ENCODE peak calls at places on chromosomes 3 and 15, in ten cellular contexts. E is fibroblast of pulmonary artery, D is RWPE2, Y is SK-N-SH, L is GM20000, A is cardiac muscle cell, X is GM13976, F is WERI-Rb-1, J is AG09319, N is PC-9. U is an unnamed sample.

GRCh38 chr3:188760408-188760807 is 411.4 kb upstream of the TPRG1 start:
- DNase-seq in E (peak), D (no peak), Y (no peak), L (no peak), A (no peak), X (no peak), F (no peak), J (no peak), N (no peak), U (no peak)

GRCh38 chr15:75727851-75728715 is 15.4 kb upstream of the CSPG4 start:
- DNase-seq in E (peak), D (peak), Y (peak), L (no peak), A (peak), X (peak), F (peak), J (no peak), N (peak), U (no peak)

GRCh38 chr3:72818092-72818721 is 30.0 kb downstream of the SHQ1 start:
- DNase-seq in E (peak), D (no peak), Y (peak), L (no peak), A (peak), X (no peak), F (peak), J (peak), N (peak), U (no peak)

GRCh38 chr3:13519392-13519791 is 29.5 kb upstream of the FBLN2 start:
- DNase-seq in E (no peak), D (no peak), Y (no peak), L (no peak), A (no peak), X (no peak), F (peak), J (no peak), N (no peak), U (no peak)

GRCh38 chr3:16816048-16816780 is 68.5 kb upstream of the PLCL2 start:
- DNase-seq in E (no peak), D (no peak), Y (no peak), L (peak), A (no peak), X (peak), F (no peak), J (no peak), N (no peak), U (peak)

GRCh38 chr15:60528530-60528929 is 49.6 kb upstream of the ICE2 start:
- DNase-seq in E (peak), D (no peak), Y (no peak), L (peak), A (no peak), X (no peak), F (no peak), J (no peak), N (no peak), U (no peak)

GRCh38 chr15:84962975-84963374 is 18.7 kb upstream of the PDE8A start:
- DNase-seq in E (no peak), D (no peak), Y (no peak), L (no peak), A (no peak), X (no peak), F (no peak), J (no peak), N (peak), U (no peak)

GRCh38 chr3:12127366-12127765 is 31.3 kb downstream of the TIMP4 start:
- DNase-seq in E (no peak), D (no peak), Y (no peak), L (no peak), A (no peak), X (no peak), F (no peak), J (no peak), N (no peak), U (no peak)

GRCh38 chr3:117408811-117409210 is 699.2 kb downstream of the TUSC7 start:
- DNase-seq in E (peak), D (no peak), Y (no peak), L (no peak), A (no peak), X (no peak), F (no peak), J (peak), N (no peak), U (no peak)

GRCh38 chr3:193777524-193777923 is 184.5 kb downstream of the OPA1 start:
- DNase-seq in E (no peak), D (no peak), Y (no peak), L (no peak), A (no peak), X (no peak), F (no peak), J (no peak), N (no peak), U (no peak)

GRCh38 chr3:11845661-11846060 is 1.0 kb downstream of the TAMM41 start:
- DNase-seq in E (no peak), D (no peak), Y (no peak), L (peak), A (no peak), X (peak), F (no peak), J (no peak), N (no peak), U (peak)

GRCh38 chr3:167406876-167407492 is 26.9 kb upstream of the ZBBX start:
- DNase-seq in E (peak), D (no peak), Y (peak), L (peak), A (peak), X (no peak), F (peak), J (no peak), N (peak), U (no peak)

GRCh38 chr3:134536760-134537159 is 50.9 kb downstream of the CEP63 start:
- DNase-seq in E (no peak), D (no peak), Y (no peak), L (no peak), A (no peak), X (no peak), F (no peak), J (no peak), N (no peak), U (no peak)
- TF ChIP-seq CTCF in E (no peak), D (no peak), Y (no peak), L (no peak), A (no peak), X (no peak), F (no peak), J (no peak), N (no peak), U (no peak)

GRCh38 chr15:67303490-67304363 is 49.1 kb downstream of the IQCH start:
- DNase-seq in E (peak), D (no peak), Y (peak), L (peak), A (peak), X (peak), F (no peak), J (no peak), N (no peak), U (peak)
- TF ChIP-seq CTCF in E (peak), D (peak), Y (peak), L (peak), A (peak), X (peak), F (no peak), J (peak), N (peak), U (peak)

GRCh38 chr3:163916596-163917560 is 1161.4 kb downstream of the SI start:
- DNase-seq in E (no peak), D (no peak), Y (peak), L (no peak), A (no peak), X (no peak), F (peak), J (no peak), N (no peak), U (no peak)
- TF ChIP-seq CTCF in E (no peak), D (peak), Y (no peak), L (no peak), A (no peak), X (no peak), F (peak), J (no peak), N (peak), U (no peak)

GRCh38 chr3:143831208-143831607 is 17.1 kb downstream of the SLC9A9 start:
- DNase-seq in E (peak), D (no peak), Y (no peak), L (no peak), A (no peak), X (no peak), F (no peak), J (no peak), N (peak), U (no peak)
- TF ChIP-seq CTCF in E (no peak), D (no peak), Y (no peak), L (no peak), A (no peak), X (no peak), F (no peak), J (no peak), N (no peak), U (no peak)

GRCh38 chr3:48086736-48087470 is 70.7 kb upstream of the MAP4 start:
- DNase-seq in E (peak), D (no peak), Y (no peak), L (no peak), A (no peak), X (no peak), F (no peak), J (no peak), N (no peak), U (no peak)

GRCh38 chr3:48092270-48092669 is 76.1 kb upstream of the MAP4 start:
- DNase-seq in E (no peak), D (no peak), Y (no peak), L (no peak), A (no peak), X (no peak), F (no peak), J (no peak), N (no peak), U (no peak)

GRCh38 chr3:48088749-48089466 is 72.7 kb upstream of the MAP4 start:
- DNase-seq in E (peak), D (peak), Y (peak), L (peak), A (peak), X (peak), F (peak), J (peak), N (peak), U (peak)

GRCh38 chr3:48088056-48088748 is 72.0 kb upstream of the MAP4 start:
- DNase-seq in E (no peak), D (no peak), Y (peak), L (peak), A (peak), X (peak), F (peak), J (no peak), N (peak), U (no peak)

GRCh38 chr3:48090166-48090939 is 74.1 kb upstream of the MAP4 start:
- DNase-seq in E (no peak), D (no peak), Y (no peak), L (no peak), A (no peak), X (no peak), F (no peak), J (no peak), N (no peak), U (no peak)
- TF ChIP-seq CTCF in E (no peak), D (no peak), Y (no peak), L (no peak), A (no peak), X (no peak), F (no peak), J (no peak), N (no peak), U (no peak)

DNA sequence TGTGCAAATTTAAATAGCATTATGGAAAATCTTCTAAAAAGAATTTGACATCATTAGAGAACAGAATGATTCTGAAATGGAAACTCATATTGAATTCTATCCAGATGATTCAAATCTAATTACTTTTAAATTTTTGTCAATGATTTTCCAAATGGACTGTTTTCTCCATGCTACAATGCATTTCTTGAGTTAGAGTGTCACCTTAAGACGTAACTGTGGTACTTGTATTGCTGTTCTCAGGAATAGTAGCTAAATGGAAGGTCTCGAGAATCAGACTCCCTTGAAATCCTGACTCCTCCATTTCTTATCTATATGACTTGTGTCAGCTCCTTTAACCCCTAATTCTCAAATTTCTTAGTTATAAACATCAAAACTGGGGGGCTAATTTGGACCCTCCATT is 102.3 kb downstream of the P2RY1 start:
- DNase-seq in E (peak), D (no peak), Y (no peak), L (no peak), A (no peak), X (no peak), F (no peak), J (no peak), N (no peak), U (no peak)
- TF ChIP-seq CTCF in E (peak), D (no peak), Y (no peak), L (no peak), A (peak), X (no peak), F (no peak), J (peak), N (no peak), U (no peak)

GRCh38 chr3:139202226-139202958 is 141.4 kb upstream of the MRPS22 start:
- DNase-seq in E (no peak), D (no peak), Y (peak), L (peak), A (peak), X (peak), F (peak), J (no peak), N (peak), U (peak)
- TF ChIP-seq CTCF in E (no peak), D (no peak), Y (no peak), L (peak), A (no peak), X (no peak), F (peak), J (no peak), N (no peak), U (peak)

DNA sequence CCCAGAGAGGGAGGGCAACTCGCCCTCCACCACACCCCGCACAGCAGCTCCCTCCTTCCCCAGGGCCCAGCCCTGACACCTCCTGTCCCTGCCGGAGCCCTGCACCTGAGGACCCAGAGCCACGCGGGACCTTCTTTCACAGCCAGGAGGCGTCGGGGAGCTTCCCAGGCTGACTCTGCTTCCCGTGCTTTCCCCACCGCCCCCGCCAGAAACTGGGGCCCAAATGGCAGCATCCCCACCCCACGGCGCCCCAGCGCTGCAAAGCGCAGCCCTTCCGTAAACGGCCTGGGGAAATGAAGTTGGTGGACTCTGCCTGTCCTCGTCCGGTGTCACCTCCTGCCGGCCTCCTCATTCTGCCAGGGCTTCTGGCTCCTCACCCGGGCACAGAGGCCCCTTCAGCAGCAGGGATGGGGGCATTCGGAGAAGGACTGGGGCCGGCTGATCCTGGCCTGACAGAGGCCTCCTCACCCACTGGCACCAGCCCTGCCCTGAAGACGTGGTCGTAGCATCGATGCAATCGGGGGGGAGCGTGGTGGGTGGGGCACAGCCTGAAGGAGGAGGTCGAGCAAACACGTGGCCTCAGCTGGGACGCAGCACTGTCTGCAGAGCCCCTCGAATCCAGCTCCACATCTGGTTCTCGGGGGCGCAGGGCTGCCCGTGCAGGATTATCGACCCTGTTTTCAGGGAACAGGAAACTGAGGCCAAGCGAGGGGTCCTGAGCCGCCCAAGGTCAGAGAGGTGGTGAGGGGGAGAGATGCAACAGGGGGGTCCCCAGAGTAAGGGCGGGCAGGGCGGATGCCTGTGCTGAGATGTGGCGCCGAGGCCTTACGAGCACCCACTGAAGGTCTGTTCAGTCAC is 235.4 kb downstream of the XXYLT1 start:
- DNase-seq in E (no peak), D (no peak), Y (peak), L (no peak), A (no peak), X (peak), F (peak), J (no peak), N (no peak), U (no peak)
- TF ChIP-seq CTCF in E (peak), D (no peak), Y (peak), L (no peak), A (peak), X (no peak), F (peak), J (no peak), N (peak), U (peak)

U was measured in GM13977.